ENCODE peak calls at places on chromosome 21, in four cellular contexts. M is neuronal stem cell, B is mesenchymal stem cell, Y is IMR-90. E is an unnamed sample.

GRCh38 chr21:33762798-33763572 is 120.7 kb downstream of the ITSN1 start:
- DNase-seq in B (peak), M (no peak), Y (peak), E (no peak)

GRCh38 chr21:18772404-18772803 is 368.8 kb upstream of the TMPRSS15 start:
- DNase-seq in B (no peak), Y (no peak), M (no peak), E (no peak)

GRCh38 chr21:28635541-28635940 is 357.1 kb downstream of the LTN1 start:
- DNase-seq in Y (no peak), M (no peak), B (no peak), E (no peak)

GRCh38 chr21:34580181-34580700 is 34.7 kb downstream of the RCAN1 start:
- DNase-seq in M (no peak), B (no peak), Y (no peak), E (no peak)

GRCh38 chr21:42137191-42137913 is 66.2 kb downstream of the UMODL1 start:
- DNase-seq in B (no peak), Y (no peak), M (no peak), E (no peak)

GRCh38 chr21:29300547-29301138 is 1.9 kb downstream of the BACH1 start:
- DNase-seq in B (no peak), M (no peak), Y (peak), E (no peak)

GRCh38 chr21:34693192-34693810 is 24.5 kb downstream of the CLIC6 start:
- DNase-seq in B (peak), M (peak), Y (peak), E (peak)

GRCh38 chr21:41622831-41623548 is 115.0 kb upstream of the TMPRSS2 start:
- DNase-seq in M (no peak), B (no peak), Y (peak), E (no peak)

GRCh38 chr21:40472026-40472425 is 374.9 kb downstream of the DSCAM start:
- DNase-seq in B (no peak), M (no peak), Y (no peak), E (no peak)

GRCh38 chr21:34536820-34537219 is 24.8 kb upstream of the KCNE1 start:
- DNase-seq in M (no peak), B (peak), Y (peak), E (peak)

GRCh38 chr21:43270800-43271261 is 102.0 kb downstream of the CRYAA start:
- DNase-seq in Y (no peak), M (no peak), B (no peak), E (no peak)

GRCh38 chr21:31110430-31110829 is 72.2 kb upstream of the KRTAP19-8 start:
- DNase-seq in M (no peak), B (no peak), Y (no peak), E (no peak)

GRCh38 chr21:42214921-42215320 is 4.0 kb upstream of the ABCG1 start:
- DNase-seq in M (no peak), B (no peak), Y (no peak), E (no peak)

GRCh38 chr21:31326478-31327247 is 17.4 kb downstream of the TIAM1 start:
- DNase-seq in M (no peak), Y (no peak), B (no peak), E (no peak)

GRCh38 chr21:17622018-17622417 is 9.3 kb upstream of the BTG3 start:
- DNase-seq in B (no peak), M (no peak), Y (no peak), E (no peak)

GRCh38 chr21:37871121-37871862 is 45.0 kb downstream of the KCNJ6 start:
- DNase-seq in M (no peak), Y (peak), B (peak), E (no peak)

GRCh38 chr21:18986197-18986596 is 582.6 kb upstream of the TMPRSS15 start:
- DNase-seq in Y (no peak), M (no peak), B (no peak), E (no peak)

GRCh38 chr21:44296916-44297315 is 2.9 kb upstream of the PFKL start:
- DNase-seq in Y (no peak), B (no peak), M (no peak), E (no peak)

GRCh38 chr21:14358775-14359174 is 24.2 kb downstream of the HSPA13 start:
- DNase-seq in M (no peak), Y (no peak), B (no peak), E (no peak)

GRCh38 chr21:15406791-15407190 is 323.0 kb upstream of the USP25 start:
- DNase-seq in Y (no peak), M (no peak), B (no peak), E (no peak)

GRCh38 chr21:15401331-15401730 is 328.5 kb upstream of the USP25 start:
- DNase-seq in M (no peak), Y (no peak), B (no peak), E (no peak)

GRCh38 chr21:15397258-15397657 is 332.5 kb upstream of the NRIP1 start:
- DNase-seq in M (no peak), B (no peak), Y (no peak), E (no peak)

DNA sequence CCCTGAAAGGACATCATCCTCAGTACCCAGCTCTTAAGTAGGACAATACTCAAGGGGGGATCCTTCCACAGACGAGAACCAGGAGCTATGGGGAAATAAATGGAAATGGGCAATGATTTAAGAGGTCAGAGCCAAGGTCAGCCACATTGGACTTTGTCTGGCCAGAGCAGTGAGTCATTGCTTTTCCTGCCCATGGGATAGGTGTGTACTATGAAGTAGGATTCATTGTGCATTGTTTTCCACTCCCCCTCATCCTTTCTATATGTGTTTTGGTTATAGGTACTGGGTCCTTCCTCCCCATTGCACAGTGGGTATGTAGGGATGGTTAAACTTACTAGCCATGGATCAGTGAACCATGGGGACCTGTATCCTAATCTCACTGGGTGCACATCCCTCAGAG is 328.9 kb upstream of the USP25 start:
- DNase-seq in M (no peak), Y (no peak), B (no peak), E (no peak)
- H3K4me3 ChIP-seq in M (no peak), Y (no peak), B (no peak), E (no peak)

GRCh38 chr21:45976666-45977335 is 4.8 kb upstream of the COL6A1 start:
- DNase-seq in Y (no peak), B (no peak), M (no peak), E (peak)
- H2BK120ac ChIP-seq in Y (peak), B (peak), M (peak), E (peak)

DNA sequence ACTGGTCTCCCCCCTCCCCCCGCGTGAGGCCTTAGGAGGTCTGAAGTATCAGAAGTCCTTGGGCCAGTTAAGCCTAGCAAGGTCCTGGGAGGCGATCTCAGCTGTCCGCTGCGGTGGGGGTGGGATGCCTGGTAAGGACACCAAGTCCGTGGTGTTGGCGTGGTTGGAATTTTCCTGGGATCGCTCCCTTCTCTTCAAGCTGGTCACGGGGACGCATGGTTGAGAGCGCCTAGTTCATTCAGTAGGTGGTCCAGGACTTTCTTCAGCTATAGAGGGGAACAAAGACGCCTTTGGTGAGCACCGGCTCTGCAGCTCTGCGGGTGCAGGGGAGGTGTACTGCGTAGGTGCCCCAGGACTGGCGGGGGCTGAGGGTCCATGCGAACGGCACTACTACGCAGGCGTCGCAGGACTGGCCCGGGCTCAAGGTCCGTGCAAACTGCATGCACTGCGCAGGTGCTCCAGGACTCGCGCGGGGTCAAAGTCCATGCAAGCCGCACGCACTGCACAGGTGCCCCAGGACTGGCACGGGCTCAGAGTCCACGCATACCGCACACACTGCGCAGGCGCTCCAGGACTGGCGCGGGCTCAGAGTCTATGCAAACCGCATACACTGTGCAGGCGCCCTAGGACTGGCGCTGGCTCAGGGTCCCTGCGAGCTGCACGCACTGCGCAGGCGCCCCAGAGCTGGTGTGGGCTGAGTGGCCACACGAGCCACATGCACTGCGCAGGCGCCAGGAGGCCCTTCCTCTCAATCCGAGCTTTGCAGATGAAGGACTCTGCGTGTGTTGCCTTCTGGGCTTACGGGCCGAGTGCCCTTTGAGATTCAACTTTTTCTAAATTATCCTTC is 36.6 kb upstream of the HMGN1 start:
- DNase-seq in M (no peak), Y (peak), B (no peak), E (no peak)
- H3K4me3 ChIP-seq in M (no peak), Y (peak), B (no peak), E (no peak)

GRCh38 chr21:36203603-36203889 is 46.9 kb downstream of the DOP1B start:
- DNase-seq in Y (peak), B (peak), M (no peak), E (peak)

GRCh38 chr21:36200089-36200561 is 43.5 kb downstream of the DOP1B start:
- DNase-seq in Y (no peak), M (no peak), B (no peak), E (no peak)

GRCh38 chr21:36195613-36196012 is 39.0 kb downstream of the DOP1B start:
- DNase-seq in B (no peak), Y (no peak), M (no peak), E (no peak)

GRCh38 chr21:36202721-36203602 is 46.3 kb downstream of the DOP1B start:
- DNase-seq in M (no peak), Y (peak), B (peak), E (no peak)

DNA sequence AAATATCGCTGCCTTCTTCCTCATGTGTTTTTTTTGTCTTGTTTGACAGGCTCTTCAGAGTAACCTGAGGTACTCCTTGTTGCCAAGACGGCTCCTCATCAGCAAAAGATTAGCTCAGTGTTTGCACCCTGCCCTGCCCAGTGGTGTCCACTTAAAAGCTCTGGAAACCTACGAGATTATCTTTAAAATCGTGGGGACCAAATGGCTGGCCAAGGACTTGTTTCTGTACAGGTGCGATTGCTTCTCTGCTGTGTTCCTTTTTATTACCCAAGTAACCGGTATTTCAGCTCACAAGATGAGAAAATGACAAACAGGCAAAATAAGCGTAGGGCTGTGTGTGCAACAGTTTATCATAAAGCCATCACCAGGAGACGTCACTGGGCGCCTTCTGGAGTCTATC is 42.4 kb downstream of the DOP1B start:
- DNase-seq in B (no peak), M (no peak), Y (no peak), E (no peak)
- H2BK120ac ChIP-seq in B (no peak), M (no peak), Y (no peak), E (no peak)

DNA sequence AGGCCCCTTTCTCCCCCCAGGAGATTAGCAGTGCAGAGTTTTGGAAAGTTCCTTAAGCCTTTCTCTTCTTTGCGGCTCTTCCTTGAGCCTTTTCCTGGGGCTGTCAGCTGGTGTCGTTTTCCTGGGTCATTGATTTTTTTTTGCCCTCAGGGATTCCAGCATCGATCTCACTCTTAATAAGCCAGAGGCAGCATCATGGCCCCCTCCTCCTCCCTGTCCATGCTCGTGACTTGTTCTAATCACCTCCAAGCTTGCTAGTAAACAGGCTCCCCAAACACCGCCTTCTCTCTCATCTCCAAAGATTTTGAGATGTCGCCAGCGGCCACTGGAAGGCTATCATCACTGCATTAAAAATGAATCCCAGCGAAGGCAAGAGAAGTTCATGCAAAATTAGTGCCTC is 2.9 kb downstream of the EVA1C start:
- DNase-seq in Y (no peak), M (no peak), B (no peak), E (no peak)
- H3K4me3 ChIP-seq in Y (no peak), M (no peak), B (no peak), E (no peak)

DNA sequence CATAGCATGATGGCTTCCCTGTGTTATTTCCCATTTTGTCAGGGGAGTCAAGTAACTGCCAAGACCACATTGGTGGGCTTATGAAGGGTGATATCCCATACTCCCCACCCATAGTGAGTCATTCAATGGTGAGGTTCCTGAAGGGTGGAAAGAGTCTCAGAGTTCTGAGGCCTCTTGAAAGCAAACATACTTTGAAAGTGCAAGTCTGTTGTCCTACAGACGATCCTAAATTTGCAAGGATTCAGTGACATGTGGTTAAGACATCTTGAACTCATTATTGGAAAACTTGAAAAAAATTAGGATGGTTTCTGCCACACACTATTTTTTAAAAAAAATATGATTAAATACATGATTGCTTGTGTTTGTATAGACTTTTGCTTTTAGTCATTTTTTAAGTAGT is 225.4 kb upstream of the ADAMTS5 start:
- DNase-seq in M (no peak), Y (no peak), B (no peak), E (no peak)
- H2BK120ac ChIP-seq in M (no peak), Y (no peak), B (no peak), E (no peak)